ENCODE peak calls at places on chromosome 9, in four cellular contexts. U, D, Q and C are unnamed samples.

GRCh38 chr9:91421987-91422765 is 1.5 kb downstream of the NFIL3 start:
- DNase-seq in U (no peak), D (peak), Q (peak), C (no peak)

GRCh38 chr9:126379661-126380365 is 53.2 kb downstream of the MVB12B start:
- DNase-seq in U (no peak), D (no peak), Q (no peak), C (no peak)

GRCh38 chr9:109312783-109313182 is 8.1 kb downstream of the EPB41L4B start:
- DNase-seq in U (no peak), D (no peak), Q (no peak), C (no peak)

GRCh38 chr9:5510360-5510931 is at the start of gene PDCD1LG2:
- DNase-seq in U (no peak), D (peak), Q (no peak), C (no peak)

GRCh38 chr9:132288956-132289355 is 65.8 kb downstream of the SETX start:
- DNase-seq in U (no peak), D (no peak), Q (no peak), C (no peak)

GRCh38 chr9:133844876-133845658 is 106.9 kb upstream of the SARDH start:
- DNase-seq in U (no peak), D (peak), Q (no peak), C (no peak)

GRCh38 chr9:31445960-31446359 is 938.5 kb upstream of the ACO1 start:
- DNase-seq in U (no peak), D (no peak), Q (no peak), C (no peak)

GRCh38 chr9:131618071-131618479 is 72.8 kb downstream of the PRRT1B start:
- DNase-seq in U (no peak), D (peak), Q (peak), C (peak)

GRCh38 chr9:38067611-38067891 is 1.5 kb downstream of the SHB start:
- DNase-seq in U (no peak), D (peak), Q (no peak), C (no peak)

GRCh38 chr9:28820741-28821140 is 1247.5 kb upstream of the C9orf72 start:
- DNase-seq in U (no peak), D (no peak), Q (no peak), C (no peak)

GRCh38 chr9:14911046-14911445 is 818 bp upstream of the FREM1 start:
- DNase-seq in U (no peak), D (no peak), Q (no peak), C (no peak)

GRCh38 chr9:35827486-35827885 is 1.0 kb downstream of the FAM221B start:
- DNase-seq in U (no peak), D (no peak), Q (no peak), C (no peak)
- TF ChIP-seq JUND in U (no peak), D (no peak), Q (no peak), C (no peak)

DNA sequence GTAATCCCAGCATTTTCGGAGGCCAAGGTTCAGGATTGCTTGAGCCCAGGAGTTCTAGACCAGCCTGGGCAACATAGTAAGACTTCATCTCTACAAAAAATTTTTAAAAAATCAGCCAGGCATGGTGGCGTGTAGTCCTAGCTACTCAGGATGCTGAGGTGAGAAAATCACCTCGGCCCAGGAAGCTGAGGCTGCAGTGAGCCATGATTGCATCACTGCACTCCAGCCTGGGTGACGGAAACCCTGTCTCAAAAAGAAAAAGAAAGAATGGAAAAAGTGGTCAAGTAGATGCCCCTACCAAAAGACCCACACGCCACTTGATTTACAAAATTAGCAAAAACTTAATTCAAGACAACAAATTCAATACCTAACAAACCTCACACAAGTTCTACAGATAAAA is 34.4 kb upstream of the TESK1 start:
- DNase-seq in U (no peak), D (no peak), Q (no peak), C (no peak)
- TF ChIP-seq JUND in U (no peak), D (no peak), Q (no peak), C (no peak)

DNA sequence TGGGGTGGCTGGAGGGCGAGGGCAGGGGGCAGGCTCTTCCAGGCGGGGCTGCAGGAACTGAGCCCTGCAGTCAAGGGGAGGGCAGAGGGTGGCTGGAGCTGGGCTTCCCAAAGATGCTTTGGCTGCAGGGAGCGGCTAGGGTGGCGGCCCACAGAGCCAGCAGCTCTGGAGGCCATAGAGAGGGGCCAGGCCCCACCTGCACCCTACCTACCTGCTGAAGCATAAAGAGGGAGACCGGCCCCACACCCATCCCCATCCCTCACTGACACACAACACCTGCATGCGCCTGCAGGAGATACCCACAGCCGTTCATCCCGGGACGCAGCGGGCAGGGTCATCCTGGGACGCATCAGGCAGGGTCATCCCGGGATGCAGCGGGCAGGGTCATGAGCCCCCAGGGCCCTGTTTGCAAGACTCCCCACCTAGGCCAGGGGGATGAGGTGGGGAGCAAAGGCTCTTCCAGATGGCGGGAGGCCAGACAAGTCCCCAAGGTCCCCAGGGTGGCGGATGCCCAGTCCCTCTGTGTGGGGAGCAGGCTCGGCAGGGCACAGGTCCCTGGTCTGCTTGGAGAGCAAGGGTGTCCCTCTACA is 39.8 kb upstream of the NOTCH1 start:
- DNase-seq in U (no peak), D (no peak), Q (no peak), C (no peak)
- TF ChIP-seq JUND in U (no peak), D (no peak), Q (no peak), C (no peak)

GRCh38 chr9:23799521-23799920 is 26.5 kb downstream of the ELAVL2 start:
- DNase-seq in U (no peak), D (no peak), Q (no peak), C (no peak)
- TF ChIP-seq JUND in U (no peak), D (no peak), Q (no peak), C (no peak)

GRCh38 chr9:77747163-77747562 is 99.0 kb upstream of the GNA14 start:
- DNase-seq in U (no peak), D (no peak), Q (no peak), C (no peak)

GRCh38 chr9:77748214-77748772 is 100.2 kb upstream of the GNA14 start:
- DNase-seq in U (no peak), D (no peak), Q (no peak), C (no peak)

GRCh38 chr9:77743381-77743780 is 95.3 kb upstream of the GNA14 start:
- DNase-seq in U (no peak), D (no peak), Q (no peak), C (no peak)

GRCh38 chr9:77750284-77750683 is 102.2 kb upstream of the GNA14 start:
- DNase-seq in U (no peak), D (peak), Q (no peak), C (no peak)

DNA sequence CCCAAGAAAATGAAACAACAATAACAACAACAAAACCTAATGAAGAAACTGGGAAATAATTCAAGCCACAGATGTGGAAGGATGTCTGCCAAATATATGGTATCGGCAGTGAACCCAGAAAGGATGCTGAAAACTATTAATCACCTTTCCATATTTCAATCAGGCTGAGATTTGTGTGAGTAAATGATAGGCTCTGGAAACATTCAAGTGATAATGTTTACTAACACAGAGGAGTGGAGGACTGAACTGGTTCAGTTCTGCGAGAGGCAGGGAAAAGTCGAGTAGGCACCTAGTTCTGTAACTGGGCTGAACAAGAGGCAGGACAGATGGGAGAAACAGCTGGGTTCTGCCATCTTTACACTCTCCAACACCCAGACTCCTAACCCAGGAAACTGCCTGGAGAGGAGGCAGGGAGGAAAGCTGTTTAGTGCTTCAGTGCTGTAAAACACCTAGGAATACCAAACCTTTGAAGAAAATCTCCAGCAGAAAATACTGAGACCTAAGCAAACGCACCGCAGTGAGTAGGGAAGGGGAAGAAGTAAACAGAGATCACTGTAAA is 96.8 kb upstream of the GNA14 start:
- DNase-seq in U (no peak), D (no peak), Q (no peak), C (no peak)
- TF ChIP-seq JUND in U (no peak), D (no peak), Q (no peak), C (no peak)

GRCh38 chr9:68782546-68782945 is 77.5 kb downstream of the PIP5K1B start:
- DNase-seq in U (no peak), D (no peak), Q (no peak), C (no peak)
- TF ChIP-seq JUND in U (no peak), D (no peak), Q (no peak), C (no peak)

GRCh38 chr9:115614931-115615401 is 497.0 kb upstream of the TNC start:
- DNase-seq in U (no peak), D (no peak), Q (no peak), C (no peak)

GRCh38 chr9:115616666-115617239 is 498.8 kb upstream of the TNC start:
- DNase-seq in U (no peak), D (no peak), Q (no peak), C (no peak)

GRCh38 chr9:115614326-115614725 is 496.4 kb upstream of the TNC start:
- DNase-seq in U (no peak), D (no peak), Q (no peak), C (no peak)

DNA sequence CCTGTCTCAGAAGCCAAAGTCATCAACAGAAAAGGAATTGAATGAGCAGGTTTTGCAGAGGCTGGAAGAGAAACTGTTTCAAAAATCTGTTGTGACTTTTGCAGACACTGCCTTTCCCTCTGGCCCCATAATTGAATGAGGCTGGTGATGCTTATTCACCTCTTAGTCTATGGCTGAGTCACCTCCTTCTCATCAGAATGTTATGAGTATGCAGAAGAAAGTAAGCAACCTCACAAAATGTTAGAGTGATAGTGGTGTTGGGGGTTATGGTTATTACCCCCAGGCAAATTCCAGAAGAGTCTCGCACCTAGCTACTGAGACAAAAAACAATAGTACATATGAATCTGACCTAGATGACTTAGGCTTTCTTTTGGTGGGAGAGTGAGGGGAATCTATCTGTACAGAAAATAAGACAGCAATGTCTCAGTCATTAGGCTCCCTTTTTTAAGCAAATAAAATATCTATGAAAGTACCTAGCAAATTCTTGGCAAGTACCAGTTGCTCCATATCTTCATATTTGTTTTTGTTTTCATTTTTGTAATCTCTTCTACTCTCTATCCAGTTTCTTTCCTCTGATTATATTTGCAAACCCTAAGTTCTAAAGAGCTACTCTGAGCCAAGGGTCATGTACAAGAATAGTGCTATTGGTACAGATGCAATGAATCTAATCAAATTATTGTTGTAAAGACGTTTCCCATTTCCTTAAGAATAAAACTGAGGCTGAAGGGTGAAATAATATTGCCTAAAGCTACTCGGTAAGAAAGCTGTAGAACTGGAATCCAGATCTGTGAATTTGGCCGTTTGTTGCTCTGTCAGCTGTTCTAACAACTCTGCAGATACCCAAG is 498.1 kb upstream of the TNC start:
- DNase-seq in U (no peak), D (peak), Q (no peak), C (no peak)
- TF ChIP-seq JUND in U (no peak), D (peak), Q (no peak), C (no peak)

GRCh38 chr9:121201045-121201737 is 478 bp downstream of the RAB14 start:
- DNase-seq in U (no peak), D (no peak), Q (no peak), C (peak)
- TF ChIP-seq JUND in U (no peak), D (no peak), Q (no peak), C (no peak)

DNA sequence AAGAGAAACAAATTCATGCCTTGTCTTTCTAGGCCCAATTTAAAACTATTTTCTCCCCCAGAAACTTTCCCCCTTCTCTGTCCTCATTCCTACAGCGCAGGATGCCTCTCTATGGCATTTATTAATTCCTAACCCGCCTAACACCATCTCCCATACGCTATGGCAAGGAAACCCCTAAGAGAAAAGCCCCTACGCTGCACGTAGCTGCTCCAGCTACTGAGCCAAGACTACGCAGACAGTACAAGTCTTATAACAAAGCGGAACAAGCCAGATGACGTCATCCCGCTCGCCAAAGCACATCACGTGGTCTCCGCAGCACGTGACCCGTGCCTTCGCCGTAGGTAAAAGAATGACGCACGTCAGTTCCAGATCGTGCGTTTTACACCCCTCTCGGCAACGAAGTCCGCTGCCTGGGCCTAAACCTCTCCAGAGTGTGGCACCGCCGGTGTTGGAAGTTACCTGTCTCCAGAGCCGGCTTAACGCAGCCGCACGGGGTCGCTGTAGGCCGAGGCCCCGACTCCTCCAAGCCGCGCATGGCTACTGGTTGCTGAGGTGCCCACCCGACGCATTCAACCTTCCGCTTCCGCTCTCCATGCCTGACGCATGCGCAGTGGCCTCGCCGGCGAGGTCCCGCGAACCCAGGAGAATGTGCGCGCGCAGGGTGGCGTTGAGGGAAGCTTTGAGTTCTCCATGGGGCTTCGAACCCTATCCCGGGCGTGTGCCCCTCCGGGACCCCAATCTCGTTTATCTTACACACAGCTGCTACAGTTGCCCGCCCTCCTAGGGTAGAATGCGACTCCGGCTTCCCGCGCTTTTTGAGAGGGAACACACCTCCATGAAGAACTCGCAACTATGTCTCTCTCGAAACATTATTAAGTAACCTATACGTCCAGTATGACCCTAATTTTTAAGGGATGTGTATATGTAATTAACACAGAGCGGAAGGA is at the start of gene TRMO:
- DNase-seq in U (peak), D (peak), Q (peak), C (peak)
- TF ChIP-seq JUND in U (peak), D (peak), Q (peak), C (no peak)